ENCODE peak calls at places on chromosomes 11 and 22, in four cellular contexts. O is pancreas, J is vagina, M is transverse colon. R is an unnamed sample.

GRCh38 chr22:37012262-37012904 is 6.9 kb downstream of the TST start:
- DNase-seq in J (no peak), O (peak; percentile 56), M (peak; percentile 90), R (no peak)

GRCh38 chr11:35464308-35464707 is 45.0 kb upstream of the SLC1A2 start:
- DNase-seq in J (no peak), M (no peak), O (no peak), R (no peak)

GRCh38 chr22:28118957-28119631 is 200.0 kb upstream of the PITPNB start:
- DNase-seq in O (no peak), M (no peak), J (no peak), R (no peak)

GRCh38 chr11:105840391-105840790 is 181.6 kb downstream of the MSANTD4 start:
- DNase-seq in O (no peak), M (no peak), J (no peak), R (no peak)

GRCh38 chr11:81673001-81673400 is 1060.7 kb downstream of the FAM181B start:
- DNase-seq in J (no peak), O (no peak), M (no peak), R (no peak)

GRCh38 chr11:74086242-74086884 is 77.5 kb upstream of the UCP3 start:
- DNase-seq in M (no peak), O (no peak), J (no peak), R (no peak)

GRCh38 chr22:20537983-20538382 is 30.6 kb downstream of the MED15 start:
- DNase-seq in M (no peak), J (no peak), O (no peak), R (no peak)

GRCh38 chr11:71232364-71232763 is 20.0 kb downstream of the SHANK2 start:
- DNase-seq in O (no peak), M (no peak), J (no peak), R (no peak)

GRCh38 chr11:122375687-122376399 is 259.8 kb upstream of the BLID start:
- DNase-seq in M (no peak), O (no peak), J (no peak), R (no peak)

GRCh38 chr11:123682976-123683375 is 28.6 kb upstream of the SCN3B start:
- DNase-seq in O (no peak), J (no peak), M (no peak), R (no peak)

GRCh38 chr22:33477131-33478111 is 419.2 kb upstream of the SYN3 start:
- DNase-seq in O (no peak), J (no peak), M (no peak), R (no peak)

GRCh38 chr11:6505577-6506240 is 8.6 kb downstream of the DNHD1 start:
- DNase-seq in M (no peak), O (no peak), J (no peak), R (no peak)

GRCh38 chr11:46386674-46387073 is 4.9 kb downstream of the CHRM4 start:
- DNase-seq in J (no peak), M (no peak), O (no peak), R (no peak)

GRCh38 chr11:132921597-132921996 is 610.7 kb downstream of the OPCML start:
- DNase-seq in J (no peak), M (no peak), O (no peak), R (no peak)

GRCh38 chr11:66327171-66328035 is 8.8 kb downstream of the RIN1 start:
- DNase-seq in O (no peak), J (no peak), M (no peak), R (peak; percentile 54)

GRCh38 chr11:107706531-107706930 is 5.3 kb downstream of the SLN start:
- DNase-seq in J (no peak), O (no peak), M (no peak), R (no peak)

GRCh38 chr11:38543951-38544350 is 1945.9 kb upstream of the RAG2 start:
- DNase-seq in M (no peak), O (no peak), J (no peak), R (no peak)

GRCh38 chr11:67179892-67180490 is 60.9 kb downstream of the KDM2A start:
- DNase-seq in M (no peak), J (no peak), O (no peak), R (no peak)

GRCh38 chr11:31655483-31655882 is 145.9 kb downstream of the ELP4 start:
- DNase-seq in J (no peak), O (no peak), M (no peak), R (no peak)

GRCh38 chr11:64356498-64357411 is 2.2 kb upstream of the RPS6KA4 start:
- DNase-seq in M (no peak), O (peak; percentile 68), J (no peak), R (peak; percentile 76)

GRCh38 chr11:63767415-63768231 is 952 bp downstream of the ZFTA start:
- DNase-seq in M (peak; percentile 53), J (no peak), O (peak; percentile 43), R (peak; percentile 62)

GRCh38 chr11:60345489-60345888 is 18.4 kb downstream of the MS4A6E start:
- DNase-seq in M (peak; percentile 37), J (no peak), O (peak; percentile 36), R (peak; percentile 40)

GRCh38 chr22:45053571-45053970 is 43.8 kb upstream of the PHF21B start:
- DNase-seq in O (no peak), J (no peak), M (no peak), R (no peak)

GRCh38 chr11:116342148-116342547 is 430.6 kb downstream of the BUD13 start:
- DNase-seq in M (no peak), J (peak; percentile 2), O (no peak), R (no peak)

GRCh38 chr11:102168483-102168882 is 58.2 kb downstream of the YAP1 start:
- DNase-seq in M (no peak), J (no peak), O (no peak), R (no peak)

GRCh38 chr22:35376728-35377472 is 4.0 kb upstream of the HMOX1 start:
- DNase-seq in M (peak; percentile 94), O (peak; percentile 86), J (no peak), R (peak; percentile 92)

GRCh38 chr22:31748490-31748889 is 1.4 kb downstream of the PRR14L start:
- DNase-seq in M (no peak), O (no peak), J (no peak), R (no peak)

GRCh38 chr11:122098223-122098980 is 17.6 kb downstream of the BLID start:
- DNase-seq in O (no peak), M (no peak), J (no peak), R (no peak)

GRCh38 chr11:133898770-133899115 is 53.4 kb upstream of the SPATA19 start:
- DNase-seq in M (no peak), O (no peak), J (no peak), R (no peak)

GRCh38 chr22:40753114-40753513 is 66.0 kb downstream of the SLC25A17 start:
- DNase-seq in M (no peak), J (no peak), O (no peak), R (no peak)

GRCh38 chr22:31806751-31807150 is 52.9 kb downstream of the DEPDC5 start:
- DNase-seq in J (no peak), M (no peak), O (no peak), R (no peak)

GRCh38 chr11:12377106-12377823 is at the start of gene PARVA:
- DNase-seq in M (peak; percentile 76), O (peak; percentile 76), J (no peak), R (peak; percentile 50)

GRCh38 chr11:12725863-12726666 is 51.8 kb downstream of the TEAD1 start:
- DNase-seq in M (no peak), J (no peak), O (no peak), R (no peak)

GRCh38 chr11:23318670-23319069 is 458.4 kb upstream of the CCDC179 start:
- DNase-seq in O (no peak), J (no peak), M (no peak), R (no peak)

GRCh38 chr11:93524868-93525267 is 18.3 kb downstream of the SMCO4 start:
- DNase-seq in J (no peak), O (no peak), M (no peak), R (no peak)

GRCh38 chr11:73388241-73389133 is 12.3 kb downstream of the RELT start:
- DNase-seq in M (peak; percentile 36), O (no peak), J (no peak), R (peak; percentile 86)

DNA sequence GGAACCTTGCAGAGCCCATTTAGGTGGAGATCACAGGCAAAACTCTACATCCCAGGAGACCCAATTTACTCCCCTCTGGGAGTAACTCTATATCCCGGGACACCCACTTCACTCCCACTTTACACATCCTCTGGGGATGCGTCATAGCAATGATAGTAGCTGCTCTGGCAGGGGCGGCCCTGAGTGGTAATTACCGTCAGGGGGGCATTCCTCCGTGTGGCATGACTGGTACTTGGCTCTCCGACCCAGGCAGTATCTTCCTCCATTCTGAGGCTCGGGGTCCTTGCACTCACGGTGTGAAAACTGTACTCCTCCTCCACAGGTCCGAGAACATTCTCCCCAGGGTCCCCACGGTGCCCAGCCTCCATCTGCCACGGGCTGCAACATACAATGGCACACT is 17.2 kb downstream of the ADAMTS8 start:
- DNase-seq in M (no peak), J (no peak), O (no peak), R (no peak)
- H3K4me1 ChIP-seq in M (peaks cover 9% of the 10 kb centered on the region), J (peaks cover 19% of the 10 kb centered on the region), O (no peaks in the 10 kb centered on the region), R (no peaks in the 10 kb centered on the region)

DNA sequence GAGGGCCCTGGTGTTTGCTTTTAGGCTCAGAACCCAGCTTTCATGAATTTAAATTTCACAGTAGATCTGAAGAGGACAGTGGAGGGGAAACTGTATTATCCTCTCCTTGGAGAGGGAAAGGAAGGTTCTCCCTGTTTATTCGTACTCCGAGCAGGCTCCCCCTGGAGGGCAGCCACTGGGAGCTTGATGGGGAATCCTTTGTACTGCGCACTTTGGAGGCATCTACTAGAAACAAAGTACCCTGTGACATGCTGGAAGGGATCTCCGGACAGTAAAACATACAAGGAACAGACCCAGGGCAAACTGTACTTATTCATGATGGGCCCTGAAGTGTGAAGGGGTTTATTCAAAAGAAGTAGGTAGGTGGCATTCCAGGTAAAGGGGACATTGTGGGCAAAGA is 27.2 kb downstream of the NAV2 start:
- DNase-seq in M (peak; percentile 22), O (no peak), J (no peak), R (no peak)
- TF ChIP-seq CTCF in M (peak; percentile 33), O (no peak), J (no peak), R (no peak)

DNA sequence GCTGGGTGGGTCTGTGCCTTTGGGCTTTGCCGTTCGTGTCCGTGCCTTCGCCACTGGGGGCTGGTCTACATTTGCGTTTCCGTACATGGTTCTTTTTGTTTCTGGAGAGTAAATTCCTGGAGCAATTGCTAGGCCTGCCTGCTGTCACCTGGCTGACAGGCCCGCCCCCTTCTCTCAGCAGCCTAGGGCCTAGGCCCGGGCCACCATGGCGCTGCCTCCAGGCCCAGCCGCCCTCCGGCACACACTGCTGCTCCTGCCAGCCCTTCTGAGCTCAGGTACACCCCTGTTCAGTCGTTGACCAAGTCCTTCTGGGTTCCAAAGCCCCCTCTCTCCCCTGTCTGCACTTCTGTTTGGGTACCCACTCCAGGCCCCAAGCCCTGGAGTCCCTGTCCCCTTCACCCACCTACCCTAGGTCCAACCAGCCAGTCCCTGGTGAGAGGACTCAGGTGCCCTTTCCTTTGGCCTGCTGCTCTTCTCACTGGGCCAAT is 649 bp downstream of the TMEM25 start:
- DNase-seq in O (no peak), M (no peak), J (no peak), R (no peak)
- H3K4me1 ChIP-seq in O (peaks cover 8% of the 10 kb centered on the region), M (peaks cover 20% of the 10 kb centered on the region), J (peaks cover 34% of the 10 kb centered on the region), R (peaks cover 23% of the 10 kb centered on the region)

DNA sequence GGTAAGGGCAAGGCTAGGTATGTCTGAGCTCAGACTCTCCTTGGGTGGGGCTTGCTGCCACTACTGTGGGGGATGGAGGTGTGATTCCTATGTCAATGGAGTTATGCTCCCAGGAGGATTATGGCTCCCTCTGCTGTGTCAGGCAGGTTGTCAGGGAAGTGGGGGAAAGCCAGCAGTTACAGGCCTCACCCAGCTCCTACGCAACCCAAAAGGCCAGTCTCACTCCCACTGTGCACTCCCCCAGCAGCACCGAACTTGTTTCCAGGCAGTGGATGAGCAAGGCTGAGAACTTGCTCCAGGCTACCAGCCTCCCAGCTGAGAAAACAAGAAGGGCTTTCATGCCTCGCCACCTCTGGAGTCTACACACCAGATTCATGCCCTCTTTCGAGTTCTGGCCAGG is 18.2 kb downstream of the C11orf91 start:
- DNase-seq in O (no peak), M (no peak), J (no peak), R (no peak)
- TF ChIP-seq CTCF in O (no peak), M (no peak), J (no peak), R (no peak)